ENCODE peak calls at places on chromosomes 13 and 19, in nine cellular contexts. One of them, this sample, is unnamed.

GRCh38 chr19:13920940-13921744 is 15.1 kb downstream of the CC2D1A start:
- DNase-seq in AG09319: no peak
- DNase-seq in NCI-H2081: peak
- DNase-seq in activated T-helper 2 cell treated with anti-CD3 and anti-CD28 coated beads, Interferon-gamma antibody, Interleukin-2, Interleukin-4, amounts not matched to agents 10 μg/mL and 5 μg/mL and 100 μg/mL, durations not matched to agents 14 hours and 24 hours and 36 hours: no peak
- DNase-seq in mucosa of gallbladder: no peak
- DNase-seq in body of pancreas: no peak
- DNase-seq in naive thymus-derived CD4-positive, alpha-beta T cell: no peak
- DNase-seq in natural killer cell: peak
- DNase-seq in non-pigmented ciliary epithelial cell: no peak
- DNase-seq in this sample: peak

GRCh38 chr13:107866007-107866665 is 349.2 kb downstream of the LIG4 start:
- DNase-seq in AG09319: no peak
- DNase-seq in NCI-H2081: peak
- DNase-seq in activated T-helper 2 cell treated with anti-CD3 and anti-CD28 coated beads, Interferon-gamma antibody, Interleukin-2, Interleukin-4, amounts not matched to agents 10 μg/mL and 5 μg/mL and 100 μg/mL, durations not matched to agents 14 hours and 24 hours and 36 hours: no peak
- DNase-seq in mucosa of gallbladder: peak
- DNase-seq in body of pancreas: peak
- DNase-seq in naive thymus-derived CD4-positive, alpha-beta T cell: no peak
- DNase-seq in natural killer cell: no peak
- DNase-seq in non-pigmented ciliary epithelial cell: no peak
- DNase-seq in this sample: no peak

GRCh38 chr19:10112037-10112751 is 701 bp downstream of the P2RY11 start:
- DNase-seq in AG09319: no peak
- DNase-seq in NCI-H2081: no peak
- DNase-seq in activated T-helper 2 cell treated with anti-CD3 and anti-CD28 coated beads, Interferon-gamma antibody, Interleukin-2, Interleukin-4, amounts not matched to agents 10 μg/mL and 5 μg/mL and 100 μg/mL, durations not matched to agents 14 hours and 24 hours and 36 hours: no peak
- DNase-seq in mucosa of gallbladder: no peak
- DNase-seq in body of pancreas: no peak
- DNase-seq in naive thymus-derived CD4-positive, alpha-beta T cell: no peak
- DNase-seq in natural killer cell: peak
- DNase-seq in non-pigmented ciliary epithelial cell: no peak
- DNase-seq in this sample: peak

GRCh38 chr13:68170961-68171360 is 940.8 kb upstream of the PCDH9 start:
- DNase-seq in AG09319: no peak
- DNase-seq in NCI-H2081: no peak
- DNase-seq in activated T-helper 2 cell treated with anti-CD3 and anti-CD28 coated beads, Interferon-gamma antibody, Interleukin-2, Interleukin-4, amounts not matched to agents 10 μg/mL and 5 μg/mL and 100 μg/mL, durations not matched to agents 14 hours and 24 hours and 36 hours: no peak
- DNase-seq in mucosa of gallbladder: no peak
- DNase-seq in body of pancreas: no peak
- DNase-seq in naive thymus-derived CD4-positive, alpha-beta T cell: no peak
- DNase-seq in natural killer cell: no peak
- DNase-seq in non-pigmented ciliary epithelial cell: no peak
- DNase-seq in this sample: no peak

GRCh38 chr19:16682539-16682938 is 21.6 kb downstream of the TMEM38A start:
- DNase-seq in AG09319: no peak
- DNase-seq in NCI-H2081: no peak
- DNase-seq in activated T-helper 2 cell treated with anti-CD3 and anti-CD28 coated beads, Interferon-gamma antibody, Interleukin-2, Interleukin-4, amounts not matched to agents 10 μg/mL and 5 μg/mL and 100 μg/mL, durations not matched to agents 14 hours and 24 hours and 36 hours: no peak
- DNase-seq in mucosa of gallbladder: no peak
- DNase-seq in body of pancreas: no peak
- DNase-seq in naive thymus-derived CD4-positive, alpha-beta T cell: no peak
- DNase-seq in natural killer cell: no peak
- DNase-seq in non-pigmented ciliary epithelial cell: no peak
- DNase-seq in this sample: no peak

GRCh38 chr19:28403698-28404099 is 809.3 kb downstream of the UQCRFS1 start:
- DNase-seq in AG09319: no peak
- DNase-seq in NCI-H2081: no peak
- DNase-seq in activated T-helper 2 cell treated with anti-CD3 and anti-CD28 coated beads, Interferon-gamma antibody, Interleukin-2, Interleukin-4, amounts not matched to agents 10 μg/mL and 5 μg/mL and 100 μg/mL, durations not matched to agents 14 hours and 24 hours and 36 hours: no peak
- DNase-seq in mucosa of gallbladder: no peak
- DNase-seq in body of pancreas: no peak
- DNase-seq in naive thymus-derived CD4-positive, alpha-beta T cell: no peak
- DNase-seq in natural killer cell: no peak
- DNase-seq in non-pigmented ciliary epithelial cell: no peak
- DNase-seq in this sample: no peak

GRCh38 chr19:39406656-39407393 is at the start of gene ZFP36:
- DNase-seq in AG09319: peak
- DNase-seq in NCI-H2081: peak
- DNase-seq in activated T-helper 2 cell treated with anti-CD3 and anti-CD28 coated beads, Interferon-gamma antibody, Interleukin-2, Interleukin-4, amounts not matched to agents 10 μg/mL and 5 μg/mL and 100 μg/mL, durations not matched to agents 14 hours and 24 hours and 36 hours: peak
- DNase-seq in mucosa of gallbladder: peak
- DNase-seq in body of pancreas: peak
- DNase-seq in naive thymus-derived CD4-positive, alpha-beta T cell: peak
- DNase-seq in natural killer cell: peak
- DNase-seq in non-pigmented ciliary epithelial cell: no peak
- DNase-seq in this sample: peak

GRCh38 chr13:37656247-37656940 is 57.8 kb upstream of the POSTN start:
- DNase-seq in AG09319: peak
- DNase-seq in NCI-H2081: no peak
- DNase-seq in activated T-helper 2 cell treated with anti-CD3 and anti-CD28 coated beads, Interferon-gamma antibody, Interleukin-2, Interleukin-4, amounts not matched to agents 10 μg/mL and 5 μg/mL and 100 μg/mL, durations not matched to agents 14 hours and 24 hours and 36 hours: no peak
- DNase-seq in mucosa of gallbladder: no peak
- DNase-seq in body of pancreas: no peak
- DNase-seq in naive thymus-derived CD4-positive, alpha-beta T cell: no peak
- DNase-seq in natural killer cell: no peak
- DNase-seq in non-pigmented ciliary epithelial cell: peak
- DNase-seq in this sample: no peak

GRCh38 chr19:17249887-17250548 is 4.3 kb upstream of the NR2F6 start:
- DNase-seq in AG09319: no peak
- DNase-seq in NCI-H2081: no peak
- DNase-seq in activated T-helper 2 cell treated with anti-CD3 and anti-CD28 coated beads, Interferon-gamma antibody, Interleukin-2, Interleukin-4, amounts not matched to agents 10 μg/mL and 5 μg/mL and 100 μg/mL, durations not matched to agents 14 hours and 24 hours and 36 hours: no peak
- DNase-seq in mucosa of gallbladder: no peak
- DNase-seq in body of pancreas: no peak
- DNase-seq in naive thymus-derived CD4-positive, alpha-beta T cell: no peak
- DNase-seq in natural killer cell: no peak
- DNase-seq in non-pigmented ciliary epithelial cell: no peak
- DNase-seq in this sample: no peak

GRCh38 chr13:60402022-60402421 is 5.0 kb downstream of the TDRD3 start:
- DNase-seq in AG09319: no peak
- DNase-seq in NCI-H2081: no peak
- DNase-seq in activated T-helper 2 cell treated with anti-CD3 and anti-CD28 coated beads, Interferon-gamma antibody, Interleukin-2, Interleukin-4, amounts not matched to agents 10 μg/mL and 5 μg/mL and 100 μg/mL, durations not matched to agents 14 hours and 24 hours and 36 hours: no peak
- DNase-seq in mucosa of gallbladder: no peak
- DNase-seq in body of pancreas: no peak
- DNase-seq in naive thymus-derived CD4-positive, alpha-beta T cell: no peak
- DNase-seq in natural killer cell: no peak
- DNase-seq in non-pigmented ciliary epithelial cell: no peak
- DNase-seq in this sample: no peak

GRCh38 chr19:9847087-9847671 is 12.1 kb downstream of the PIN1 start:
- DNase-seq in AG09319: peak
- DNase-seq in NCI-H2081: no peak
- DNase-seq in activated T-helper 2 cell treated with anti-CD3 and anti-CD28 coated beads, Interferon-gamma antibody, Interleukin-2, Interleukin-4, amounts not matched to agents 10 μg/mL and 5 μg/mL and 100 μg/mL, durations not matched to agents 14 hours and 24 hours and 36 hours: no peak
- DNase-seq in mucosa of gallbladder: peak
- DNase-seq in body of pancreas: peak
- DNase-seq in naive thymus-derived CD4-positive, alpha-beta T cell: no peak
- DNase-seq in natural killer cell: no peak
- DNase-seq in non-pigmented ciliary epithelial cell: peak
- DNase-seq in this sample: no peak

GRCh38 chr19:15141143-15141542 is 33.9 kb downstream of the SYDE1 start:
- DNase-seq in AG09319: no peak
- DNase-seq in NCI-H2081: no peak
- DNase-seq in activated T-helper 2 cell treated with anti-CD3 and anti-CD28 coated beads, Interferon-gamma antibody, Interleukin-2, Interleukin-4, amounts not matched to agents 10 μg/mL and 5 μg/mL and 100 μg/mL, durations not matched to agents 14 hours and 24 hours and 36 hours: no peak
- DNase-seq in mucosa of gallbladder: no peak
- DNase-seq in body of pancreas: no peak
- DNase-seq in naive thymus-derived CD4-positive, alpha-beta T cell: no peak
- DNase-seq in natural killer cell: no peak
- DNase-seq in non-pigmented ciliary epithelial cell: no peak
- DNase-seq in this sample: no peak

GRCh38 chr13:26719356-26719945 is 41.1 kb downstream of the GPR12 start:
- DNase-seq in AG09319: no peak
- DNase-seq in NCI-H2081: peak
- DNase-seq in activated T-helper 2 cell treated with anti-CD3 and anti-CD28 coated beads, Interferon-gamma antibody, Interleukin-2, Interleukin-4, amounts not matched to agents 10 μg/mL and 5 μg/mL and 100 μg/mL, durations not matched to agents 14 hours and 24 hours and 36 hours: no peak
- DNase-seq in mucosa of gallbladder: no peak
- DNase-seq in body of pancreas: no peak
- DNase-seq in naive thymus-derived CD4-positive, alpha-beta T cell: no peak
- DNase-seq in natural killer cell: no peak
- DNase-seq in non-pigmented ciliary epithelial cell: no peak
- DNase-seq in this sample: no peak

GRCh38 chr13:58397596-58398387 is 766.2 kb downstream of the PCDH17 start:
- DNase-seq in AG09319: no peak
- DNase-seq in NCI-H2081: no peak
- DNase-seq in activated T-helper 2 cell treated with anti-CD3 and anti-CD28 coated beads, Interferon-gamma antibody, Interleukin-2, Interleukin-4, amounts not matched to agents 10 μg/mL and 5 μg/mL and 100 μg/mL, durations not matched to agents 14 hours and 24 hours and 36 hours: no peak
- DNase-seq in mucosa of gallbladder: no peak
- DNase-seq in body of pancreas: no peak
- DNase-seq in naive thymus-derived CD4-positive, alpha-beta T cell: no peak
- DNase-seq in natural killer cell: no peak
- DNase-seq in non-pigmented ciliary epithelial cell: no peak
- DNase-seq in this sample: no peak

GRCh38 chr13:21673592-21674270 is 2.9 kb downstream of the FGF9 start:
- DNase-seq in AG09319: no peak
- DNase-seq in NCI-H2081: peak
- DNase-seq in activated T-helper 2 cell treated with anti-CD3 and anti-CD28 coated beads, Interferon-gamma antibody, Interleukin-2, Interleukin-4, amounts not matched to agents 10 μg/mL and 5 μg/mL and 100 μg/mL, durations not matched to agents 14 hours and 24 hours and 36 hours: no peak
- DNase-seq in mucosa of gallbladder: peak
- DNase-seq in body of pancreas: peak
- DNase-seq in naive thymus-derived CD4-positive, alpha-beta T cell: peak
- DNase-seq in natural killer cell: peak
- DNase-seq in non-pigmented ciliary epithelial cell: no peak
- DNase-seq in this sample: peak

GRCh38 chr13:95288899-95289500 is 12.3 kb downstream of the ABCC4 start:
- DNase-seq in AG09319: no peak
- DNase-seq in NCI-H2081: no peak
- DNase-seq in activated T-helper 2 cell treated with anti-CD3 and anti-CD28 coated beads, Interferon-gamma antibody, Interleukin-2, Interleukin-4, amounts not matched to agents 10 μg/mL and 5 μg/mL and 100 μg/mL, durations not matched to agents 14 hours and 24 hours and 36 hours: no peak
- DNase-seq in mucosa of gallbladder: no peak
- DNase-seq in body of pancreas: no peak
- DNase-seq in naive thymus-derived CD4-positive, alpha-beta T cell: no peak
- DNase-seq in natural killer cell: no peak
- DNase-seq in non-pigmented ciliary epithelial cell: no peak
- DNase-seq in this sample: no peak

GRCh38 chr13:87344176-87344575 is 327.0 kb upstream of the SLITRK5 start:
- DNase-seq in AG09319: no peak
- DNase-seq in NCI-H2081: no peak
- DNase-seq in activated T-helper 2 cell treated with anti-CD3 and anti-CD28 coated beads, Interferon-gamma antibody, Interleukin-2, Interleukin-4, amounts not matched to agents 10 μg/mL and 5 μg/mL and 100 μg/mL, durations not matched to agents 14 hours and 24 hours and 36 hours: no peak
- DNase-seq in mucosa of gallbladder: no peak
- DNase-seq in body of pancreas: no peak
- DNase-seq in naive thymus-derived CD4-positive, alpha-beta T cell: no peak
- DNase-seq in natural killer cell: no peak
- DNase-seq in non-pigmented ciliary epithelial cell: no peak
- DNase-seq in this sample: no peak